ENCODE peak calls at places on chromosomes 13 and 19, in eight cellular contexts. One of them, this sample, is unnamed.

GRCh38 chr13:48574036-48574796 is 41.3 kb upstream of the RCBTB2 start:
- DNase-seq in body of pancreas: no peak
- DNase-seq in fibroblast of pulmonary artery: no peak
- DNase-seq in fibroblast of mammary gland: no peak
- DNase-seq in lower leg skin: no peak
- DNase-seq in HFF-Myc: no peak
- DNase-seq in breast epithelium: no peak
- DNase-seq in bronchial epithelial cell: peak
- DNase-seq in this sample: no peak

GRCh38 chr13:36131215-36131930 is at the start of gene DCLK1:
- DNase-seq in body of pancreas: peak
- DNase-seq in fibroblast of pulmonary artery: peak
- DNase-seq in fibroblast of mammary gland: peak
- DNase-seq in lower leg skin: peak
- DNase-seq in HFF-Myc: no peak
- DNase-seq in breast epithelium: no peak
- DNase-seq in bronchial epithelial cell: no peak
- DNase-seq in this sample: peak

GRCh38 chr19:56983148-56983547 is 136.6 kb upstream of the USP29 start:
- DNase-seq in body of pancreas: no peak
- DNase-seq in fibroblast of pulmonary artery: no peak
- DNase-seq in fibroblast of mammary gland: no peak
- DNase-seq in lower leg skin: no peak
- DNase-seq in HFF-Myc: no peak
- DNase-seq in breast epithelium: no peak
- DNase-seq in bronchial epithelial cell: no peak
- DNase-seq in this sample: no peak

GRCh38 chr13:40230833-40231266 is 435.6 kb downstream of the FOXO1 start:
- DNase-seq in body of pancreas: no peak
- DNase-seq in fibroblast of pulmonary artery: peak
- DNase-seq in fibroblast of mammary gland: peak
- DNase-seq in lower leg skin: no peak
- DNase-seq in HFF-Myc: no peak
- DNase-seq in breast epithelium: no peak
- DNase-seq in bronchial epithelial cell: no peak
- DNase-seq in this sample: peak

GRCh38 chr13:76684336-76684735 is 201.9 kb downstream of the KCTD12 start:
- DNase-seq in body of pancreas: no peak
- DNase-seq in fibroblast of pulmonary artery: no peak
- DNase-seq in fibroblast of mammary gland: peak
- DNase-seq in lower leg skin: no peak
- DNase-seq in HFF-Myc: no peak
- DNase-seq in breast epithelium: no peak
- DNase-seq in bronchial epithelial cell: no peak
- DNase-seq in this sample: peak

GRCh38 chr13:108086678-108087077 is 128.7 kb downstream of the LIG4 start:
- DNase-seq in body of pancreas: peak
- DNase-seq in fibroblast of pulmonary artery: peak
- DNase-seq in fibroblast of mammary gland: no peak
- DNase-seq in lower leg skin: no peak
- DNase-seq in HFF-Myc: no peak
- DNase-seq in breast epithelium: no peak
- DNase-seq in bronchial epithelial cell: no peak
- DNase-seq in this sample: peak

GRCh38 chr19:7294571-7295212 is 478 bp upstream of the INSR start:
- DNase-seq in body of pancreas: peak
- DNase-seq in fibroblast of pulmonary artery: peak
- DNase-seq in fibroblast of mammary gland: peak
- DNase-seq in lower leg skin: peak
- DNase-seq in HFF-Myc: peak
- DNase-seq in breast epithelium: peak
- DNase-seq in bronchial epithelial cell: no peak
- DNase-seq in this sample: no peak

GRCh38 chr19:52898101-52898500 is 666 bp upstream of the ZNF320 start:
- DNase-seq in body of pancreas: peak
- DNase-seq in fibroblast of pulmonary artery: no peak
- DNase-seq in fibroblast of mammary gland: peak
- DNase-seq in lower leg skin: no peak
- DNase-seq in HFF-Myc: no peak
- DNase-seq in breast epithelium: no peak
- DNase-seq in bronchial epithelial cell: no peak
- DNase-seq in this sample: no peak

GRCh38 chr13:18212873-18213272 is 968.8 kb downstream of the TUBA3C start:
- DNase-seq in body of pancreas: peak
- DNase-seq in fibroblast of pulmonary artery: peak
- DNase-seq in fibroblast of mammary gland: no peak
- DNase-seq in lower leg skin: peak
- DNase-seq in HFF-Myc: peak
- DNase-seq in breast epithelium: no peak
- DNase-seq in bronchial epithelial cell: peak
- DNase-seq in this sample: peak

GRCh38 chr19:18514800-18515682 is 6.8 kb downstream of the ELL start:
- DNase-seq in body of pancreas: peak
- DNase-seq in fibroblast of pulmonary artery: peak
- DNase-seq in fibroblast of mammary gland: peak
- DNase-seq in lower leg skin: peak
- DNase-seq in HFF-Myc: no peak
- DNase-seq in breast epithelium: no peak
- DNase-seq in bronchial epithelial cell: peak
- DNase-seq in this sample: peak

DNA sequence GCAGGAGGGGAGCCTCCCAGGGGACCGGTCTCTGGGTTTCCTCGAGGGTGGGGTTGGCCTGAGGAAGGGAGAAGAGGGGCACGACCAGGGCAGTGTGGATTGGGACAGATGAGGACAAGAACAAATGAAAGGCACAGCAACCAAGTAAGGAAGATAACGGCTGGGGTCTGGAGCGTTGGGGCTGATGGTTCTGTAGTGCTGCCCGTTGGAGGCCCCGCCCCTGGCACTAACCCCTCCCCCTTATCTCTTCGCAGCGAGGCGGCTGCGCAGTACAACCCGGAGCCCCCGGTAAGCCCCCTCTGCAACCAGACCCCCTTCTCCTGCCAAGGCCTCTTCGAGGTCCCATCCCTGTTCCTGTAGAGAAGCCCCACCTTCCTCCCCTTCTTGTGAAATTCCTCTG is 2.2 kb downstream of the CAPNS1 start:
- DNase-seq in body of pancreas: no peak
- DNase-seq in fibroblast of pulmonary artery: no peak
- DNase-seq in fibroblast of mammary gland: no peak
- DNase-seq in lower leg skin: no peak
- DNase-seq in HFF-Myc: no peak
- DNase-seq in breast epithelium: no peak
- DNase-seq in bronchial epithelial cell: no peak
- DNase-seq in this sample: no peak
- H3K4me3 ChIP-seq in body of pancreas: no peak
- H3K4me3 ChIP-seq in fibroblast of pulmonary artery: no peak
- H3K4me3 ChIP-seq in fibroblast of mammary gland: no peak
- H3K4me3 ChIP-seq in lower leg skin: no peak
- H3K4me3 ChIP-seq in HFF-Myc: no peak
- H3K4me3 ChIP-seq in breast epithelium: no peak
- H3K4me3 ChIP-seq in bronchial epithelial cell: no peak
- H3K4me3 ChIP-seq in this sample: no peak

DNA sequence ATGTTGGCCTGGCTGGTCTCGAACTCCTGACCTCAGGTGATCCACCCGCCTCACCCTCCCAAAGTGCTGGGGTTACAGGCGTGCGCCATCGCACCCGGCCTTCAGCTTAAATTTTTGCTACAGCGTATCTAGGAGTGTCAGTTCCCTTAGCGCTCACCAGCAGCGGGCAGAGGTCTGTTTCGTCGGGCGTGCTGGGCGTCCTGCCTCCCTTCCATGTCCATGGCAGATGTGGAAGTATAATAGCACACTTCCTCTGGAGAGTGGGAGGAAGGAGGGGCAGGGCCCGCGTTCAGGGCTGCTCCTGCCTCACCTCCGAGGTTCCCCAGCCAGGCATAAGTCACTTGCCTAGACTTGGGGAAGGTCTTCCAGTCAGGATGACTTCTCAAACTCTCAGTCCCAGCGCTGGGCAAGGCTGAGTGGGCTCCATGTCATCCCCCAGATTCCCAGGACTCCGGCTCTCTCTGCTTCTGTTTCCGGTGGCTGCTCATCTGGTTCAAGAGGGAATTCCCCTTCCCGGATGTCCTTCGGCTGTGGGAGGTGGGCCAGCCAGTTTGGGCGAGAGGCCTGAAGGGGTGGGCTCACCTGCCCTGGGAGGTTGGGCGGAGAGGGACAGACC is 9.5 kb downstream of the IL4I1 start:
- DNase-seq in body of pancreas: no peak
- DNase-seq in fibroblast of pulmonary artery: no peak
- DNase-seq in fibroblast of mammary gland: no peak
- DNase-seq in lower leg skin: no peak
- DNase-seq in HFF-Myc: no peak
- DNase-seq in breast epithelium: no peak
- DNase-seq in bronchial epithelial cell: no peak
- DNase-seq in this sample: no peak
- TF ChIP-seq CTCF in body of pancreas: no peak
- TF ChIP-seq CTCF in fibroblast of pulmonary artery: no peak
- TF ChIP-seq CTCF in fibroblast of mammary gland: no peak
- TF ChIP-seq CTCF in lower leg skin: no peak
- TF ChIP-seq CTCF in HFF-Myc: no peak
- TF ChIP-seq CTCF in breast epithelium: no peak
- TF ChIP-seq CTCF in bronchial epithelial cell: no peak
- TF ChIP-seq CTCF in this sample: no peak

DNA sequence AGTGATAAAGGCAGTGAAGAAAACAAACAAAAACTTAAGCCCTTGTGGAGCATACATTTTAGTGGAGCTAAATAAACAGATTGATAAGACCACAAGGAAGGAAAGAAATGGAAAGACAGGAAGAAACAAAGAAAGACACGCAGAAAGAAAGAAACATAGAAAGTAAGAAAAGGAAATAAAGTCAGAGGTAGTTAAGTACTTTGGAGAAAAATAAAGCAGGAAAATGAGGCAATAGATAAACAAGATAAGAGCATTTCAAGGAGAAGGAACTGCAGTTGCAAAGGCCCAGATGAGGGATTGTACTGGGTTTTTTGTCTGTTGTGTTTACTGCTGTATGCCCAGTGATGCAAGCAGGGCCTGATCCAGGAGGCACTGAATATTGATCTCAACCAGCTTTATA is 1.0 kb downstream of the NFKBIB start:
- DNase-seq in body of pancreas: no peak
- DNase-seq in fibroblast of pulmonary artery: peak
- DNase-seq in fibroblast of mammary gland: no peak
- DNase-seq in lower leg skin: no peak
- DNase-seq in HFF-Myc: no peak
- DNase-seq in breast epithelium: no peak
- DNase-seq in bronchial epithelial cell: no peak
- DNase-seq in this sample: peak
- H3K4me3 ChIP-seq in body of pancreas: no peak
- H3K4me3 ChIP-seq in fibroblast of pulmonary artery: peak
- H3K4me3 ChIP-seq in fibroblast of mammary gland: peak
- H3K4me3 ChIP-seq in lower leg skin: no peak
- H3K4me3 ChIP-seq in HFF-Myc: peak
- H3K4me3 ChIP-seq in breast epithelium: peak
- H3K4me3 ChIP-seq in bronchial epithelial cell: no peak
- H3K4me3 ChIP-seq in this sample: peak

GRCh38 chr19:10603084-10603872 is 16.2 kb upstream of the AP1M2 start:
- DNase-seq in body of pancreas: peak
- DNase-seq in fibroblast of pulmonary artery: no peak
- DNase-seq in fibroblast of mammary gland: no peak
- DNase-seq in lower leg skin: no peak
- DNase-seq in HFF-Myc: no peak
- DNase-seq in breast epithelium: peak
- DNase-seq in bronchial epithelial cell: no peak
- DNase-seq in this sample: peak
- TF ChIP-seq CTCF in body of pancreas: no peak
- TF ChIP-seq CTCF in fibroblast of pulmonary artery: no peak
- TF ChIP-seq CTCF in fibroblast of mammary gland: no peak
- TF ChIP-seq CTCF in lower leg skin: no peak
- TF ChIP-seq CTCF in HFF-Myc: no peak
- TF ChIP-seq CTCF in breast epithelium: no peak
- TF ChIP-seq CTCF in bronchial epithelial cell: no peak
- TF ChIP-seq CTCF in this sample: no peak

This sample was measured in choroid plexus epithelial cell.